ENCODE peak calls at places on chromosome 7, in six cellular contexts. V is neuronal stem cell, B is IMR-90, Z is H9, T is mesendoderm, N is mesenchymal stem cell. P is an unnamed sample.

GRCh38 chr7:130566168-130566897 is 74.4 kb downstream of the MEST start:
- DNase-seq in V (no peak), B (peak; percentile 88), Z (no peak), T (no peak), N (no peak), P (no peak)

GRCh38 chr7:132083126-132084123 is 492.8 kb downstream of the PLXNA4 start:
- DNase-seq in V (no peak), B (no peak), Z (no peak), T (no peak), N (no peak), P (no peak)

GRCh38 chr7:159122276-159122675 is 22.4 kb downstream of the VIPR2 start:
- DNase-seq in V (no peak), B (no peak), Z (peak; percentile 10), T (no peak), N (no peak), P (no peak)

GRCh38 chr7:156819733-156820295 is 73.2 kb downstream of the LMBR1 start:
- DNase-seq in V (no peak), B (no peak), Z (no peak), T (peak; percentile 59), N (no peak), P (no peak)

GRCh38 chr7:157020514-157021070 is 10.1 kb upstream of the MNX1 start:
- DNase-seq in V (no peak), B (no peak), Z (peak; percentile 41), T (peak; percentile 20), N (no peak), P (no peak)

GRCh38 chr7:22863156-22863899 is 40.7 kb upstream of the TOMM7 start:
- DNase-seq in V (no peak), B (no peak), Z (no peak), T (no peak), N (no peak), P (no peak)

GRCh38 chr7:133761459-133761858 is 365.7 kb upstream of the LRGUK start:
- DNase-seq in V (no peak), B (no peak), Z (no peak), T (no peak), N (no peak), P (no peak)

GRCh38 chr7:145263886-145264285 is 428.0 kb upstream of the TPK1 start:
- DNase-seq in V (no peak), B (no peak), Z (no peak), T (no peak), N (no peak), P (no peak)

GRCh38 chr7:20164420-20165145 is 52.6 kb downstream of the MACC1 start:
- DNase-seq in V (no peak), B (no peak), Z (no peak), T (no peak), N (no peak), P (no peak)

GRCh38 chr7:80453699-80454340 is 58.0 kb downstream of the GNAT3 start:
- DNase-seq in V (peak; percentile 3), B (peak; percentile 56), Z (no peak), T (peak; percentile 12), N (peak; percentile 52), P (no peak)

GRCh38 chr7:98051118-98051744 is 55.4 kb upstream of the LMTK2 start:
- DNase-seq in V (peak; percentile 14), B (no peak), Z (peak; percentile 96), T (peak; percentile 89), N (no peak), P (peak; percentile 97)

GRCh38 chr7:141572175-141572574 is 21.0 kb downstream of the AGK start:
- DNase-seq in V (no peak), B (no peak), Z (no peak), T (no peak), N (no peak), P (no peak)

GRCh38 chr7:51138121-51139085 is 178.2 kb downstream of the COBL start:
- DNase-seq in V (no peak), B (no peak), Z (no peak), T (no peak), N (no peak), P (no peak)

GRCh38 chr7:101608772-101609713 is 20.1 kb downstream of the MYL10 start:
- DNase-seq in V (no peak), B (no peak), Z (peak; percentile 71), T (peak; percentile 66), N (no peak), P (no peak)

GRCh38 chr7:47725031-47725780 is 143.3 kb upstream of the TNS3 start:
- DNase-seq in V (no peak), B (peak; percentile 22), Z (no peak), T (no peak), N (no peak), P (no peak)

GRCh38 chr7:44398506-44398905 is 73.1 kb upstream of the CAMK2B start:
- DNase-seq in V (no peak), B (no peak), Z (no peak), T (no peak), N (no peak), P (no peak)

GRCh38 chr7:38905026-38905759 is 3.8 kb downstream of the VPS41 start:
- DNase-seq in V (no peak), B (peak; percentile 49), Z (no peak), T (no peak), N (peak; percentile 11), P (no peak)

GRCh38 chr7:138449580-138449979 is 10.5 kb upstream of the TRIM24 start:
- DNase-seq in V (no peak), B (no peak), Z (peak; percentile 47), T (peak; percentile 56), N (no peak), P (peak; percentile 74)

GRCh38 chr7:114777288-114777687 is 144.6 kb upstream of the MDFIC start:
- DNase-seq in V (no peak), B (no peak), Z (no peak), T (no peak), N (no peak), P (no peak)

GRCh38 chr7:84529480-84530205 is 335.1 kb upstream of the SEMA3A start:
- DNase-seq in V (no peak), B (peak; percentile 83), Z (no peak), T (peak; percentile 37), N (peak; percentile 57), P (no peak)

GRCh38 chr7:41294556-41295454 is 408.1 kb downstream of the INHBA start:
- DNase-seq in V (no peak), B (no peak), Z (no peak), T (no peak), N (no peak), P (no peak)

GRCh38 chr7:136517971-136518370 is 350.5 kb upstream of the CHRM2 start:
- DNase-seq in V (no peak), B (no peak), Z (no peak), T (no peak), N (no peak), P (no peak)

GRCh38 chr7:138752568-138753518 is 45.0 kb upstream of the TMEM213 start:
- DNase-seq in V (no peak), B (peak; percentile 3), Z (no peak), T (peak; percentile 71), N (no peak), P (no peak)

GRCh38 chr7:36999851-37000480 is 275.7 kb upstream of the AOAH start:
- DNase-seq in V (no peak), B (no peak), Z (no peak), T (no peak), N (no peak), P (no peak)

GRCh38 chr7:34036069-34036920 is 131.0 kb downstream of the BMPER start:
- DNase-seq in V (no peak), B (peak; percentile 33), Z (no peak), T (peak; percentile 44), N (peak; percentile 35), P (no peak)

GRCh38 chr7:151091431-151091830 is 5.2 kb downstream of the AGAP3 start:
- DNase-seq in V (no peak), B (no peak), Z (peak; percentile 71), T (peak; percentile 70), N (peak; percentile 32), P (no peak)

GRCh38 chr7:151089893-151090730 is 3.8 kb downstream of the AGAP3 start:
- DNase-seq in V (no peak), B (no peak), Z (no peak), T (no peak), N (peak; percentile 60), P (no peak)

GRCh38 chr7:151093748-151094147 is 7.5 kb downstream of the AGAP3 start:
- DNase-seq in V (no peak), B (no peak), Z (no peak), T (no peak), N (no peak), P (no peak)

GRCh38 chr7:151091003-151091402 is 4.7 kb downstream of the AGAP3 start:
- DNase-seq in V (no peak), B (no peak), Z (no peak), T (no peak), N (no peak), P (no peak)

DNA sequence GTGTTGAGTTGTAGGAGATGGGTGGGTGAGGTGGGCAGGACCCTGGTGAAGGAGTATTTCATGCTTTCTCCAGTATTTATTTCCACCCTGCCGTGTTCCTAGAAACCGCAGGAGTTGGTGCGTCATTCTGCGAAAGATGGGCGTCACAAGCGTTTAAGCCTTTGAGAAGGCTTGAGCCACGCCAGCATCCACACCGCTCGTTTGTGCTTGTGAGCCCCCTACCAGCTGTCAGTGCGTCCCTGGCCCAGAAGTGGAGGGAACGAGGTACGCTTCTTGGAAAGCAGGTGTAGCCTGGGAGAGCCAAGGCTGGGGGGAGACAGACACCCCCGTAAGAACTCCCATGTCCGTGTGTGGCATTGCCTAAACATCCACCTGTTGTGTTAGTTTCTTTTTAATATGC is 5.7 kb downstream of the AGAP3 start:
- DNase-seq in V (no peak), B (no peak), Z (no peak), T (no peak), N (no peak), P (no peak)
- H3K18ac ChIP-seq in V (no peak overlapping the region), B (no peak overlapping the region), Z (no peak overlapping the region), T (no peak overlapping the region), N (no peak overlapping the region), P (no peak overlapping the region)

GRCh38 chr7:837001-837400 is 4.7 kb downstream of the SUN1 start:
- DNase-seq in V (no peak), B (no peak), Z (no peak), T (no peak), N (no peak), P (no peak)
- H3K18ac ChIP-seq in V (no peak overlapping the region), B (no peak overlapping the region), Z (no peak overlapping the region), T (no peak overlapping the region), N (no peak overlapping the region), P (no peak overlapping the region)

DNA sequence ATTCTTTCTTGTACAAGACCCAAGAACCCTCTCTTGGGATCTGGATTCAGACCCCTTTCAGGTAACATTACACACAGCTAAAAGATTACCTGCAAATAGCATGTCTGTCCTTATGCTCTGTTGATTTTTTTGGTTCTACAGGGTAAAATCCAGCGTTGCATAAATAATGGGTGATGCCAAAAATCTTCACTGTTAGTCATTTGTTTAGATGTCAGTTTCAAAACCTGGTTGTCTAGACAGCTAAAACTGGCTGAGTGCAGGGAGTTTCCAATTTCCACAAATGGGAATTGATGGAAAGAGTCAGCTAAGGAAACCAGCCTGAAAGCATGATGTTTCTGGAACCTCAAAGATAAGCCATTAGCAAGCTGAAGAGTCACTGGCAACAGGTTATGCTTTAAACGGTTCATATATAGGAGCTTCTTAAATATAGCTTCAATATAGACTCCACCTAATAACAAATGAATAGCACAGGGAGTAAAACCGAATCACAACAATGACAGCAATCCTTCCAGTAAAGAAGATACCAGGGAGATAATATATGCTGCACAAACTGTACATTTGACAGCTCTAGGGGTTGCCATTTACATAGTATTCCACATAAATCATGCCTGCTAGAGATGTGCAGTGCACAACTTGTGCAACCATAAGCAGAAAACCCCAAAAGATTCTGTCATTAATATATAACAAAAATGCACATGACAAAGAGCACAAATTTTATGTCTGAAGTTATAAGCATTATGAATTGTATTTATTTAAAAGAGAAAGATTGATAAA is 20.4 kb downstream of the CCDC71L start:
- DNase-seq in V (no peak), B (peak; percentile 81), Z (no peak), T (no peak), N (peak; percentile 79), P (no peak)
- H3K18ac ChIP-seq in V (no peak overlapping the region), B (no peak overlapping the region), Z (no peak overlapping the region), T (no peak overlapping the region), N (peak overlapping the region; percentile 12), P (no peak overlapping the region)

GRCh38 chr7:29563590-29564454 is at the start of gene PRR15:
- DNase-seq in V (no peak), B (no peak), Z (peak; percentile 94), T (peak; percentile 91), N (peak; percentile 31), P (peak; percentile 71)
- H3K18ac ChIP-seq in V (peak within 1 kb of the TSS; percentile 84), B (no peak within 1 kb of the TSS), Z (no peak within 1 kb of the TSS), T (peak within 1 kb of the TSS; percentile 71), N (peak within 1 kb of the TSS; percentile 34), P (peak within 1 kb of the TSS; percentile 83)